ENCODE peak calls at places on chromosomes 7 and 10, in eight cellular contexts. R, M, A, O, F, C, L and G are unnamed samples.

GRCh38 chr10:56449770-56450169 is 88.7 kb upstream of the ZWINT start:
- DNase-seq in R (no peak), M (no peak), A (peak), O (no peak), F (no peak), C (no peak), L (no peak), G (no peak)

GRCh38 chr7:102252373-102252982 is 34.2 kb upstream of the SH2B2 start:
- DNase-seq in R (no peak), M (no peak), A (no peak), O (no peak), F (no peak), C (no peak), L (no peak), G (no peak)

GRCh38 chr7:33730958-33731357 is 174.4 kb upstream of the BMPER start:
- DNase-seq in R (no peak), M (no peak), A (no peak), O (no peak), F (no peak), C (no peak), L (no peak), G (no peak)

GRCh38 chr7:130894146-130895005 is 160.4 kb upstream of the KLF14 start:
- DNase-seq in R (peak), M (no peak), A (peak), O (peak), F (peak), C (peak), L (no peak), G (no peak)

GRCh38 chr10:1600861-1601260 is 136.5 kb downstream of the ADARB2 start:
- DNase-seq in R (no peak), M (no peak), A (no peak), O (no peak), F (no peak), C (no peak), L (no peak), G (no peak)

GRCh38 chr7:150799741-150800575 is at the start of gene TMEM176B:
- DNase-seq in R (peak), M (no peak), A (no peak), O (peak), F (peak), C (no peak), L (peak), G (no peak)

GRCh38 chr10:133357293-133358151 is at the start of gene FUOM:
- DNase-seq in R (peak), M (no peak), A (peak), O (peak), F (no peak), C (no peak), L (peak), G (peak)

GRCh38 chr10:31071232-31071999 is 39.8 kb upstream of the ZNF438 start:
- DNase-seq in R (no peak), M (no peak), A (peak), O (no peak), F (no peak), C (no peak), L (no peak), G (no peak)

GRCh38 chr10:104640339-104641149 is 546 bp upstream of the SORCS3 start:
- DNase-seq in R (no peak), M (no peak), A (no peak), O (no peak), F (no peak), C (no peak), L (peak), G (no peak)

GRCh38 chr7:35848728-35849127 is 47.9 kb downstream of the SEPTIN7 start:
- DNase-seq in R (no peak), M (no peak), A (no peak), O (no peak), F (no peak), C (no peak), L (no peak), G (no peak)

GRCh38 chr7:26593405-26593804 is 271.0 kb downstream of the SKAP2 start:
- DNase-seq in R (peak), M (no peak), A (no peak), O (no peak), F (no peak), C (no peak), L (no peak), G (no peak)

GRCh38 chr10:5373891-5374611 is 9.3 kb downstream of the UCN3 start:
- DNase-seq in R (no peak), M (no peak), A (no peak), O (no peak), F (no peak), C (no peak), L (no peak), G (peak)

GRCh38 chr10:71263376-71263775 is 51.0 kb downstream of the UNC5B start:
- DNase-seq in R (peak), M (no peak), A (no peak), O (no peak), F (no peak), C (no peak), L (peak), G (no peak)

GRCh38 chr10:43863859-43864591 is 215.3 kb upstream of the ZNF32 start:
- DNase-seq in R (peak), M (peak), A (peak), O (peak), F (no peak), C (peak), L (no peak), G (peak)

GRCh38 chr7:142800699-142801260 is 30.0 kb downstream of the PRSS2 start:
- DNase-seq in R (no peak), M (no peak), A (no peak), O (no peak), F (no peak), C (no peak), L (no peak), G (no peak)

GRCh38 chr10:126160571-126160970 is 227.7 kb downstream of the ADAM12 start:
- DNase-seq in R (no peak), M (no peak), A (no peak), O (no peak), F (no peak), C (no peak), L (no peak), G (no peak)

GRCh38 chr10:36141786-36142560 is 499.9 kb upstream of the FZD8 start:
- DNase-seq in R (peak), M (no peak), A (no peak), O (no peak), F (no peak), C (no peak), L (no peak), G (no peak)

GRCh38 chr10:100184426-100185219 is 1.2 kb downstream of the ERLIN1 start:
- DNase-seq in R (no peak), M (no peak), A (peak), O (no peak), F (no peak), C (no peak), L (peak), G (no peak)

GRCh38 chr10:4704034-4704545 is 121.9 kb upstream of the AKR1E2 start:
- DNase-seq in R (peak), M (no peak), A (peak), O (no peak), F (no peak), C (peak), L (no peak), G (no peak)

GRCh38 chr7:75967573-75967997 is 26.8 kb downstream of the TMEM120A start:
- DNase-seq in R (peak), M (peak), A (no peak), O (no peak), F (peak), C (no peak), L (peak), G (no peak)

GRCh38 chr7:92075455-92076158 is 58.7 kb downstream of the CYP51A1 start:
- DNase-seq in R (no peak), M (no peak), A (peak), O (no peak), F (no peak), C (no peak), L (no peak), G (no peak)

GRCh38 chr7:148807451-148807850 is 76.6 kb downstream of the EZH2 start:
- DNase-seq in R (no peak), M (no peak), A (no peak), O (no peak), F (no peak), C (no peak), L (no peak), G (no peak)

GRCh38 chr7:128672927-128673517 is 930 bp downstream of the GARIN1A start:
- DNase-seq in R (no peak), M (no peak), A (no peak), O (no peak), F (no peak), C (no peak), L (peak), G (peak)

GRCh38 chr10:14009315-14010082 is 321.2 kb downstream of the FRMD4A start:
- DNase-seq in R (no peak), M (peak), A (peak), O (no peak), F (no peak), C (peak), L (no peak), G (no peak)

GRCh38 chr10:134205-134742 is 981 bp upstream of the ZMYND11 start:
- DNase-seq in R (no peak), M (no peak), A (peak), O (no peak), F (no peak), C (no peak), L (peak), G (no peak)

GRCh38 chr10:351770-352318 is 216.6 kb downstream of the ZMYND11 start:
- DNase-seq in R (no peak), M (no peak), A (no peak), O (no peak), F (no peak), C (no peak), L (no peak), G (no peak)

GRCh38 chr10:123044391-123044790 is 35.6 kb downstream of the ACADSB start:
- DNase-seq in R (no peak), M (no peak), A (peak), O (no peak), F (no peak), C (no peak), L (no peak), G (no peak)

GRCh38 chr7:116426428-116427156 is 72.9 kb upstream of the CAV2 start:
- DNase-seq in R (peak), M (peak), A (peak), O (no peak), F (no peak), C (peak), L (no peak), G (no peak)

GRCh38 chr7:100093054-100093453 is 4.3 kb downstream of the COPS6 start:
- DNase-seq in R (no peak), M (no peak), A (no peak), O (no peak), F (no peak), C (no peak), L (no peak), G (no peak)

GRCh38 chr7:80135306-80136104 is 874 bp downstream of the GNAI1 start:
- DNase-seq in R (peak), M (no peak), A (peak), O (peak), F (no peak), C (peak), L (peak), G (no peak)

GRCh38 chr7:113086431-113086888 is at the start of gene GPR85:
- DNase-seq in R (peak), M (peak), A (no peak), O (peak), F (peak), C (peak), L (peak), G (peak)

GRCh38 chr10:49664842-49665355 is 14.6 kb upstream of the C10orf53 start:
- DNase-seq in R (no peak), M (no peak), A (no peak), O (no peak), F (no peak), C (no peak), L (no peak), G (peak)

GRCh38 chr7:17939111-17939669 is 1.1 kb downstream of the SNX13 start:
- DNase-seq in R (no peak), M (no peak), A (peak), O (no peak), F (no peak), C (no peak), L (no peak), G (no peak)

GRCh38 chr10:44010873-44011602 is 362.4 kb upstream of the ZNF32 start:
- DNase-seq in R (peak), M (no peak), A (peak), O (no peak), F (no peak), C (no peak), L (no peak), G (no peak)

GRCh38 chr10:72274730-72275350 is 1.1 kb downstream of the DDIT4 start:
- DNase-seq in R (peak), M (no peak), A (peak), O (peak), F (peak), C (no peak), L (peak), G (peak)

GRCh38 chr10:123835575-123835974 is 56.0 kb downstream of the CPXM2 start:
- DNase-seq in R (no peak), M (no peak), A (no peak), O (no peak), F (no peak), C (no peak), L (no peak), G (no peak)

GRCh38 chr10:50809596-50809995 is 69.9 kb downstream of the ASAH2B start:
- DNase-seq in R (no peak), M (no peak), A (peak), O (no peak), F (no peak), C (no peak), L (no peak), G (no peak)

GRCh38 chr10:6473430-6473829 is 106.6 kb downstream of the PRKCQ start:
- DNase-seq in R (no peak), M (no peak), A (no peak), O (no peak), F (no peak), C (no peak), L (no peak), G (no peak)

GRCh38 chr10:101773923-101774588 is 1.9 kb downstream of the FGF8 start:
- DNase-seq in R (no peak), M (no peak), A (no peak), O (no peak), F (peak), C (no peak), L (peak), G (peak)
- H3K27ac ChIP-seq in R (no peak), M (no peak), A (no peak), O (no peak), F (no peak), C (no peak), L (no peak), G (no peak)

GRCh38 chr10:93463723-93464511 is 18.2 kb downstream of the MYOF start:
- DNase-seq in R (no peak), M (no peak), A (no peak), O (peak), F (peak), C (no peak), L (no peak), G (no peak)

GRCh38 chr10:93461807-93462178 is 20.3 kb downstream of the MYOF start:
- DNase-seq in R (no peak), M (no peak), A (peak), O (no peak), F (peak), C (no peak), L (no peak), G (no peak)

GRCh38 chr10:93461124-93461806 is 20.9 kb downstream of the MYOF start:
- DNase-seq in R (no peak), M (no peak), A (peak), O (no peak), F (peak), C (no peak), L (no peak), G (no peak)

GRCh38 chr10:93462881-93463280 is 19.3 kb downstream of the MYOF start:
- DNase-seq in R (no peak), M (no peak), A (peak), O (peak), F (peak), C (no peak), L (no peak), G (no peak)

DNA sequence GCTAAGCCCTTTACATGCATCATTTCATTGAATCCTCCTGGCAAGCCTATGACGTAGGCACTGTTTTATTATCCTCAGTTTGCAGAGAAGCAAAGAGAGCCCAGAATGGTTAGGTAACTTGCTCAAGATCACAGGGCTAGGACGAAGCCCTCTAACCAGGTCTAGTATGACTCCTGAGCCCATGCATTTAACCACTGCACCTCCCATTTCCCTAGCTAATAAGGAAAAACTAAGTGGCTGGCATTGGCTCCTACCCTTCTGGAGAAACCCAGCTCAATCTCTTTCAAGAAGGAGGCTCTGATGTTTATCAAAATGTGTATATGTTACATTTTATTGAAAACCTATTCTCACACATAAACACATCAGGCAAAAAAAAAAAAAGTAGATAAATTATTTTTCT is 19.8 kb downstream of the MYOF start:
- DNase-seq in R (no peak), M (no peak), A (no peak), O (no peak), F (no peak), C (no peak), L (no peak), G (no peak)
- H3K27ac ChIP-seq in R (no peak), M (peak), A (peak), O (peak), F (peak), C (no peak), L (no peak), G (no peak)

GRCh38 chr10:52215745-52216361 is 98.2 kb upstream of the DKK1 start:
- DNase-seq in R (peak), M (peak), A (peak), O (no peak), F (no peak), C (no peak), L (peak), G (no peak)
- H3K27ac ChIP-seq in R (no peak), M (no peak), A (peak), O (no peak), F (no peak), C (no peak), L (no peak), G (no peak)

GRCh38 chr10:17022399-17022798 is 107.2 kb downstream of the CUBN start:
- DNase-seq in R (no peak), M (no peak), A (no peak), O (no peak), F (no peak), C (no peak), L (peak), G (no peak)
- H3K27ac ChIP-seq in R (no peak), M (no peak), A (peak), O (no peak), F (no peak), C (peak), L (peak), G (no peak)

GRCh38 chr7:28409716-28410627 is 2.3 kb upstream of the CREB5 start:
- DNase-seq in R (peak), M (no peak), A (peak), O (peak), F (peak), C (peak), L (peak), G (peak)
- H3K27ac ChIP-seq in R (peak), M (peak), A (no peak), O (peak), F (peak), C (no peak), L (no peak), G (no peak)

DNA sequence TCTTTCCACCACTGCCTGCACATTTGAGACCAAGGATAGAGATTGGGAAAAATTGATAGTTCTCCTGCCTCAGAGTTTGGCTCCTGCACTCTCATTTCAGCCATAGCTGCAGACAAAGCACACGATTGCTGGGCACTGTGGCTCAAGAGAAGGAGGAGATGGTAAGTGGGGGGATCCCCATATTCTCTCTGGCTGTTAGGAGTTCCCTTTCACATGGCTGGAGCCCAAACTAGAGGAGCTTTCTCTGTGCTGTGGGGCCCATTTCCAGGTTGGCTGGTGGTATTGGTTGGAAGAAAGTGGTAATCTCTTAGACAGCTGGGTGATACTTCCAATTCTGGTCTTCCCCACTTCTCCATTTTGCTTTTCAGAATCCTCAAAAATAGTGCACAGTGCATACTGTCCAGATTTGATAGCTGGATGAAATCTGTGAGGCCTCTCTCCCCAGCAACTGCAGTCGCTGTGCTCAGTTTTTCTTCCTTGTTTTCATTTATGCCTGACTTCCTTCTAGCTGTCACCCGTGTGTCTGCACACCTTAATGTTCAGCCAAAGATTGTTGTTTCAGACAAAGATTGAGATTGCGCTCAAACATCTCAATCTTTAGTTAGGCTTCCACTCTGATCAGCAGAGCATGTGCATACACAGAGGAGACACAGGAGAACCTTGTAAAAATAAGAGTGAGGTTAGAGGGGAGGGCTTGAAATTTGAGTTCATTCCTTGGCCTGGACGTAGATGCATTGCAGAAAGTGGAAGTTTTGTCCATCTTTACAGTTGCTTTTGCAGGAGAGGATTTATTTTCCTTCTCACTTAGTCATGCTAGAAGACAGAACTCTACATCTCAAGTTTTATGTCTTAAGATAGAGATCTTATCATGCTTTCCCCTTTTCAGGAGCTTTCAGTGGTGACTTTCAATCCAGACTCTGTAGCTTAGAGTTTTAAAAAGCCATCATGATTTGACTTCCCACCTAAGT is 28.6 kb downstream of the RABGEF1 start:
- DNase-seq in R (no peak), M (no peak), A (no peak), O (no peak), F (no peak), C (no peak), L (no peak), G (no peak)
- H3K27ac ChIP-seq in R (no peak), M (no peak), A (no peak), O (no peak), F (no peak), C (no peak), L (no peak), G (no peak)

GRCh38 chr10:18683427-18683826 is 24.2 kb downstream of the ARL5B start:
- DNase-seq in R (no peak), M (no peak), A (peak), O (no peak), F (no peak), C (no peak), L (no peak), G (no peak)
- H3K27ac ChIP-seq in R (no peak), M (no peak), A (peak), O (no peak), F (no peak), C (no peak), L (no peak), G (no peak)